ENCODE peak calls at places on chromosome 14, in eight cellular contexts. V is type B pancreatic cell, F is ELR, X is HuH-7, R is neural crest cell, N is anterior cingulate cortex, O is RPMI7951, L is lung. W is an unnamed sample.

GRCh38 chr14:73718742-73719251 is 4.6 kb upstream of the PNMA1 start:
- DNase-seq in V (no peak), F (no peak), X (no peak), R (peak; percentile 60), N (peak; percentile 61), O (no peak), L (no peak), W (no peak)

GRCh38 chr14:92926180-92926845 is 3.4 kb downstream of the CHGA start:
- DNase-seq in V (no peak), F (no peak), X (no peak), R (no peak), N (no peak), O (no peak), L (no peak), W (no peak)

GRCh38 chr14:72665259-72665658 is 228.6 kb downstream of the DPF3 start:
- DNase-seq in V (no peak), F (peak; percentile 100), X (no peak), R (no peak), N (no peak), O (peak; percentile 96), L (no peak), W (no peak)

GRCh38 chr14:103522028-103522581 is 525 bp downstream of the CKB start:
- DNase-seq in V (peak; percentile 71), F (peak; percentile 35), X (no peak), R (no peak), N (no peak), O (no peak), L (no peak), W (no peak)

GRCh38 chr14:69661194-69661537 is 49.8 kb downstream of the SUSD6 start:
- DNase-seq in V (no peak), F (no peak), X (no peak), R (no peak), N (no peak), O (no peak), L (no peak), W (no peak)

GRCh38 chr14:71856199-71856919 is 75.9 kb upstream of the RGS6 start:
- DNase-seq in V (no peak), F (no peak), X (no peak), R (no peak), N (no peak), O (peak; percentile 1), L (no peak), W (no peak)

GRCh38 chr14:64671591-64671990 is 32.6 kb upstream of the PLEKHG3 start:
- DNase-seq in V (no peak), F (peak; percentile 74), X (peak; percentile 61), R (no peak), N (no peak), O (peak; percentile 55), L (no peak), W (peak; percentile 79)

GRCh38 chr14:22854963-22855724 is 16.4 kb upstream of the LRP10 start:
- DNase-seq in V (no peak), F (no peak), X (no peak), R (no peak), N (no peak), O (no peak), L (no peak), W (no peak)

GRCh38 chr14:59688224-59689170 is 111.9 kb upstream of the CCDC175 start:
- DNase-seq in V (no peak), F (peak; percentile 64), X (peak; percentile 28), R (peak; percentile 45), N (no peak), O (peak; percentile 45), L (no peak), W (peak; percentile 62)

GRCh38 chr14:36057452-36058142 is 118.9 kb downstream of the PTCSC3 start:
- DNase-seq in V (no peak), F (peak; percentile 24), X (no peak), R (no peak), N (no peak), O (peak; percentile 34), L (no peak), W (no peak)

GRCh38 chr14:99538275-99538674 is 57.1 kb downstream of the CCNK start:
- DNase-seq in V (no peak), F (peak; percentile 36), X (no peak), R (no peak), N (no peak), O (no peak), L (no peak), W (no peak)

GRCh38 chr14:101224356-101225115 is 321.0 kb upstream of the RTL1 start:
- DNase-seq in V (peak; percentile 37), F (no peak), X (no peak), R (no peak), N (no peak), O (no peak), L (no peak), W (no peak)

GRCh38 chr14:99966912-99967311 is 98.3 kb upstream of the EVL start:
- DNase-seq in V (no peak), F (no peak), X (no peak), R (no peak), N (no peak), O (no peak), L (no peak), W (no peak)

GRCh38 chr14:75254381-75254821 is 24.2 kb upstream of the FOS start:
- DNase-seq in V (no peak), F (no peak), X (no peak), R (no peak), N (no peak), O (no peak), L (no peak), W (no peak)

GRCh38 chr14:95686935-95687334 is 709 bp downstream of the TCL1B start:
- DNase-seq in V (no peak), F (no peak), X (no peak), R (no peak), N (no peak), O (no peak), L (no peak), W (no peak)

GRCh38 chr14:64060648-64061096 is 207.9 kb downstream of the SYNE2 start:
- DNase-seq in V (no peak), F (peak; percentile 58), X (peak; percentile 27), R (peak; percentile 28), N (no peak), O (peak; percentile 26), L (no peak), W (no peak)

W was measured in MV-4-11.